ENCODE peak calls at places on chromosomes 4 and X, in seven cellular contexts. X is A549, E is HCT116, Y is H9, D is breast epithelium, M is osteoblast, V is tibial nerve. L is an unnamed sample. For H3K4me1, the result is how much of the 10 kb centered on the place peaks cover.

GRCh38 chr4:20313237-20314030 is 61.7 kb downstream of the SLIT2 start:
- DNase-seq in X (peak), E (peak), Y (peak), D (no peak), M (no peak), V (no peak), L (no peak)

GRCh38 chr4:118879409-118879808 is 9.2 kb upstream of the SYNPO2 start:
- DNase-seq in X (no peak), E (no peak), Y (no peak), D (no peak), M (no peak), V (no peak), L (no peak)

GRCh38 chr4:10033191-10033881 is 12.0 kb upstream of the SLC2A9 start:
- DNase-seq in X (no peak), E (no peak), Y (no peak), D (no peak), M (peak), V (no peak), L (no peak)

GRCh38 chr4:73828945-73829344 is 7.5 kb upstream of the CXCL6 start:
- DNase-seq in X (no peak), E (no peak), Y (no peak), D (no peak), M (no peak), V (no peak), L (no peak)

GRCh38 chr4:119559044-119559647 is 69.5 kb downstream of the PDE5A start:
- DNase-seq in X (peak), E (peak), Y (no peak), D (no peak), M (peak), V (no peak), L (no peak)

GRCh38 chrX:139831689-139832456 is 101.0 kb downstream of the ATP11C start:
- DNase-seq in X (peak), E (no peak), Y (no peak), D (no peak), M (peak), V (no peak), L (no peak)

GRCh38 chrX:39808471-39808917 is 289.3 kb downstream of the BCOR start:
- DNase-seq in X (no peak), E (no peak), Y (no peak), D (no peak), M (peak), V (no peak), L (peak)

GRCh38 chr4:176309046-176309445 is 10.7 kb upstream of the SPCS3 start:
- DNase-seq in X (no peak), E (no peak), Y (no peak), D (no peak), M (no peak), V (no peak), L (no peak)

GRCh38 chrX:10138726-10139125 is 18.0 kb upstream of the CLCN4 start:
- DNase-seq in X (no peak), E (no peak), Y (no peak), D (no peak), M (no peak), V (no peak), L (peak)

GRCh38 chr4:72786401-72786990 is 217.5 kb upstream of the ADAMTS3 start:
- DNase-seq in X (no peak), E (no peak), Y (no peak), D (no peak), M (no peak), V (no peak), L (no peak)

GRCh38 chr4:36870121-36870520 is 374.4 kb upstream of the NWD2 start:
- DNase-seq in X (no peak), E (no peak), Y (no peak), D (no peak), M (no peak), V (no peak), L (no peak)

GRCh38 chr4:119627267-119628190 is 1.1 kb downstream of the PDE5A start:
- DNase-seq in X (peak), E (peak), Y (peak), D (peak), M (peak), V (peak), L (peak)

GRCh38 chr4:73599182-73599581 is 21.1 kb downstream of the RASSF6 start:
- DNase-seq in X (peak), E (peak), Y (peak), D (no peak), M (no peak), V (peak), L (no peak)

GRCh38 chr4:169202143-169202699 is 68.5 kb downstream of the SH3RF1 start:
- DNase-seq in X (no peak), E (no peak), Y (no peak), D (no peak), M (no peak), V (no peak), L (no peak)

GRCh38 chr4:7620086-7620813 is 185.5 kb upstream of the PSAPL1 start:
- DNase-seq in X (no peak), E (no peak), Y (no peak), D (no peak), M (peak), V (no peak), L (peak)

GRCh38 chrX:51459125-51459524 is 37.3 kb downstream of the NUDT11 start:
- DNase-seq in X (peak), E (peak), Y (no peak), D (no peak), M (no peak), V (no peak), L (no peak)

GRCh38 chr4:151034829-151035228 is 19.7 kb upstream of the LRBA start:
- DNase-seq in X (no peak), E (no peak), Y (no peak), D (no peak), M (no peak), V (no peak), L (no peak)

GRCh38 chr4:13641084-13641483 is 13.6 kb upstream of the BOD1L1 start:
- DNase-seq in X (no peak), E (no peak), Y (no peak), D (no peak), M (no peak), V (no peak), L (no peak)

GRCh38 chrX:1205681-1206611 is 6.5 kb downstream of the CRLF2 start:
- DNase-seq in X (peak), E (peak), Y (peak), D (peak), M (peak), V (no peak), L (peak)

GRCh38 chrX:154596290-154596929 is 11.5 kb downstream of the CTAG1A start:
- DNase-seq in X (no peak), E (no peak), Y (peak), D (no peak), M (peak), V (no peak), L (peak)

GRCh38 chrX:94600077-94600476 is 926.1 kb downstream of the FAM133A start:
- DNase-seq in X (peak), E (no peak), Y (no peak), D (no peak), M (no peak), V (no peak), L (no peak)

GRCh38 chrX:131060147-131060546 is 2.0 kb downstream of the ARHGAP36 start:
- DNase-seq in X (no peak), E (no peak), Y (no peak), D (no peak), M (no peak), V (no peak), L (no peak)

GRCh38 chrX:28586891-28587635 is at the start of gene IL1RAPL1:
- DNase-seq in X (peak), E (no peak), Y (no peak), D (no peak), M (no peak), V (no peak), L (no peak)

GRCh38 chr4:140426610-140427103 is 791 bp downstream of the CLGN start:
- DNase-seq in X (no peak), E (no peak), Y (no peak), D (no peak), M (no peak), V (no peak), L (peak)

GRCh38 chr4:178037459-178038214 is 595.4 kb upstream of the AGA start:
- DNase-seq in X (no peak), E (no peak), Y (no peak), D (no peak), M (no peak), V (no peak), L (no peak)

GRCh38 chr4:162131256-162131655 is 32.5 kb downstream of the FSTL5 start:
- DNase-seq in X (peak), E (no peak), Y (no peak), D (no peak), M (no peak), V (no peak), L (no peak)
- TF ChIP-seq CTCF in X (peak), E (peak), Y (peak), D (no peak), M (no peak), V (no peak), L (no peak)

GRCh38 chr4:26911254-26911653 is 50.6 kb downstream of the STIM2 start:
- DNase-seq in X (no peak), E (no peak), Y (no peak), D (no peak), M (no peak), V (no peak), L (no peak)
- H3K4me1 ChIP-seq in X (under half), E (under half), Y (under half), D (under half), M (under half), V (under half), L (under half)

GRCh38 chrX:150036181-150036580 is 97.9 kb upstream of the EOLA2 start:
- DNase-seq in X (peak), E (no peak), Y (no peak), D (no peak), M (peak), V (no peak), L (no peak)

GRCh38 chrX:150034788-150035187 is 96.5 kb upstream of the EOLA2 start:
- DNase-seq in X (no peak), E (no peak), Y (no peak), D (no peak), M (no peak), V (no peak), L (no peak)

GRCh38 chrX:150035531-150035930 is 97.2 kb upstream of the EOLA2 start:
- DNase-seq in X (peak), E (no peak), Y (no peak), D (no peak), M (no peak), V (no peak), L (no peak)

GRCh38 chrX:150036641-150037040 is 98.3 kb upstream of the EOLA2 start:
- DNase-seq in X (no peak), E (no peak), Y (no peak), D (no peak), M (no peak), V (no peak), L (no peak)

DNA sequence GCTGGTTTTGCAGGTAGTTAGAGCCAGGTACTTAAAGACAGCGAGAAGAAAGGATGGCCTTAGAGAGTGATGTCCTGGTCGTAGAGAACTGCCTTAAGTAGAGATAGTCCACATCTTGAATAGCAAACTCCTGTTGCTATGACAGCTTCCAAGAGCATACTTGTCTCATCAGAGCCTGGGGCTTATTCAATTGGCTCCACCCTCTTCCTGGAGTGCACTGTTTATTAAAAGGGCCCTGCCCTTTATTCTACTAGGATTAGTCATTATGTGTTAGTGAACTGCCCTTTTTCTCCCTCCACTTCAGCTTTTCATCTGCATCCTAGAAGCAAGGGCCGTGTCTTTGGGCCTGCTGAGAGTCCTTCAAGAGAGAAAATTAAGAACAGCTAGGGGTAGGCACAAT is 94.5 kb upstream of the EOLA2 start:
- DNase-seq in X (peak), E (no peak), Y (no peak), D (no peak), M (no peak), V (no peak), L (no peak)
- H3K27ac ChIP-seq in X (no peak), E (no peak), Y (no peak), D (no peak), M (no peak), V (no peak), L (no peak)

DNA sequence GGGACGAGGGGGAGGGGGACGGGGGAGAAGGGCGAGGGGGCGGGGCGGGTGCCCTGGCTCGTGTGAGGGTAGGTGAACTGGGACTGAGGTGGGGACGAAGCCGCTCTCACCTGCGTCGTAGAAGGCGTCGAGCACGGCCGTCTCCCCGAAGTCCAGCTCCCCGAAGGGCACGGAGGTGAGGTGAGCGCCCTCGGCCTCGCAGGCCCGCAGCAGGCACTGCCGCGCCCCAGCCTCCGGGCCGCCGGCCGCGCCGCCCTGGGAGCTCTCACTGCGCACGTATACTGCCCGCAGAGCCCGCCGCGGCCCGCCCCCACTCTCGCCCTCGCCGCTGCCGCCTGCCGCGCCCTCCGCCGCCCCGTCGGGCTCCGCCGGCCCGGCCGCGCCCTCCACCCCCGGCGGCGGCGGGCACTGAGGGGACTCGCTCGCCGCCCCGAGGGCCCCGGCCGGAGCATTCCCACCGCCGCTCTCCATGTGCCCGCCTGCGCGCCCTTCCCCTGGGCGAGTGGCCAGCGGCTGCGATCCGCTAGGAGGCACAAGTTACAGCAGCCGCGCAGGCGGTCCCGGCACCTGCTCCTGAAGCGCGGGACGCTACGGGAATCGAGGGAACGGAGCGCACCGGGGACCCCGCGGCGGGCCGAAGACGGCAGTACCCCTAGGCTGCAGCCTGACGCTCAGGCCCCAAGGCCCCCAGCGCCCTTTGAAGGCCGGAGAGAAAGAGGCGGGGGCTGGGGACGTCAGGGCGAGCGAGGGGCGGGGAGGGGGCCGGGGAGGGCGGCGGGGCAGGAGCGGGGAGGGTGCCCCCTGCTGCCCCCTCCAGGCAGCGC is at the start of gene MAP3K15:
- DNase-seq in X (peak), E (no peak), Y (peak), D (no peak), M (peak), V (no peak), L (peak)
- TF ChIP-seq CTCF in X (peak), E (no peak), Y (peak), D (no peak), M (no peak), V (no peak), L (no peak)

DNA sequence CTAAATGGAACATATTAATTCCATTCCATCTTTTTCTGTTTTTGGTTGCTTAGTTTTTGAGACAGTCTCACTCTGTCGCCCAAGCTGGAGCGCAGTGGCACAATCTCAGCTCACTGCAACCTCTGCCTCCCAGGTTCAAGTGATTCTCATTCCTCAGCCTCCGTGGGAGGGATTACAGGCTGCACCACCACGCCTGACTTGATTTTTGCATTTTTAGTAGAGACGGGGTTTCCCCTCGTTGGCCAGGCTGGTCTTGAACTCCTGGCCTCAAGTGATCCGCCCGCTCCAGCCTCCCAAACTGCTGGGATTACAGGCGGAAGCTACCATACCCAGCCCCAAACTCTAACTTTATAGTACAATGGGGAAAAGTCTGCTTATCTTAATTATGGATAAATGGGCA is 11.2 kb downstream of the HNRNPD start:
- DNase-seq in X (no peak), E (no peak), Y (no peak), D (no peak), M (no peak), V (no peak), L (no peak)
- H3K4me1 ChIP-seq in X (under half), E (under half), Y (under half), D (under half), M (under half), V (half or more), L (under half)

GRCh38 chr4:75502671-75503070 is 11.5 kb downstream of the RCHY1 start:
- DNase-seq in X (no peak), E (no peak), Y (no peak), D (no peak), M (no peak), V (no peak), L (no peak)
- H3K27ac ChIP-seq in X (no peak), E (no peak), Y (no peak), D (no peak), M (no peak), V (no peak), L (no peak)